ENCODE peak calls at places on chromosomes 5 and 9, in eight cellular contexts. C, E, F, J, G, S, W and R are unnamed samples. For H3K4me1, the result is how much of the 10 kb centered on the place peaks cover.

GRCh38 chr9:31588010-31588409 is 796.4 kb upstream of the ACO1 start:
- DNase-seq in C (no peak), E (no peak), F (no peak), J (no peak), G (no peak), S (no peak), W (no peak), R (no peak)

GRCh38 chr9:101477736-101478135 is 42.2 kb upstream of the ALDOB start:
- DNase-seq in C (peak), E (peak), F (no peak), J (no peak), G (no peak), S (no peak), W (no peak), R (no peak)

GRCh38 chr5:19853616-19854240 is 134.3 kb downstream of the CDH18 start:
- DNase-seq in C (no peak), E (peak), F (no peak), J (no peak), G (no peak), S (no peak), W (no peak), R (no peak)

GRCh38 chr9:134489621-134490380 is 151.8 kb upstream of the COL5A1 start:
- DNase-seq in C (no peak), E (no peak), F (no peak), J (no peak), G (no peak), S (no peak), W (no peak), R (peak)

GRCh38 chr5:148179234-148179824 is 11.0 kb downstream of the SPINK14 start:
- DNase-seq in C (peak), E (peak), F (peak), J (no peak), G (no peak), S (peak), W (no peak), R (no peak)

GRCh38 chr5:15646351-15646750 is 146.4 kb downstream of the FBXL7 start:
- DNase-seq in C (no peak), E (peak), F (no peak), J (no peak), G (no peak), S (no peak), W (no peak), R (no peak)

GRCh38 chr5:96522635-96523355 is 89.7 kb upstream of the PCSK1 start:
- DNase-seq in C (no peak), E (no peak), F (no peak), J (no peak), G (no peak), S (no peak), W (no peak), R (no peak)

GRCh38 chr9:116115731-116116353 is 37.7 kb upstream of the PAPPA start:
- DNase-seq in C (no peak), E (peak), F (no peak), J (no peak), G (no peak), S (no peak), W (no peak), R (no peak)

GRCh38 chr5:59020611-59021285 is 437.9 kb downstream of the RAB3C start:
- DNase-seq in C (no peak), E (no peak), F (no peak), J (no peak), G (no peak), S (no peak), W (no peak), R (no peak)

GRCh38 chr5:112586596-112587062 is 151.1 kb upstream of the APC start:
- DNase-seq in C (no peak), E (no peak), F (no peak), J (no peak), G (no peak), S (no peak), W (no peak), R (no peak)

GRCh38 chr9:137313326-137313920 is 11.4 kb upstream of the NRARP start:
- DNase-seq in C (no peak), E (no peak), F (no peak), J (peak), G (no peak), S (no peak), W (no peak), R (peak)

GRCh38 chr5:9313751-9314150 is 232.1 kb downstream of the SEMA5A start:
- DNase-seq in C (no peak), E (no peak), F (no peak), J (no peak), G (no peak), S (no peak), W (no peak), R (no peak)

GRCh38 chr9:23447166-23447565 is 378.9 kb downstream of the ELAVL2 start:
- DNase-seq in C (no peak), E (no peak), F (no peak), J (no peak), G (no peak), S (no peak), W (no peak), R (no peak)

GRCh38 chr9:114693248-114693895 is 11.4 kb upstream of the TEX48 start:
- DNase-seq in C (no peak), E (no peak), F (no peak), J (no peak), G (no peak), S (no peak), W (no peak), R (no peak)

GRCh38 chr9:893843-894420 is 52.4 kb downstream of the DMRT1 start:
- DNase-seq in C (peak), E (peak), F (peak), J (no peak), G (peak), S (no peak), W (peak), R (no peak)

GRCh38 chr5:146409081-146409671 is 38.0 kb upstream of the TCERG1 start:
- DNase-seq in C (no peak), E (peak), F (no peak), J (no peak), G (no peak), S (no peak), W (no peak), R (no peak)

GRCh38 chr5:142725231-142726187 is 39.6 kb upstream of the FGF1 start:
- DNase-seq in C (no peak), E (peak), F (no peak), J (no peak), G (no peak), S (peak), W (no peak), R (no peak)

GRCh38 chr5:66889524-66889923 is 293.3 kb downstream of the MAST4 start:
- DNase-seq in C (no peak), E (no peak), F (no peak), J (no peak), G (no peak), S (no peak), W (no peak), R (no peak)

GRCh38 chr9:115234094-115234493 is 116.1 kb upstream of the TNC start:
- DNase-seq in C (no peak), E (peak), F (no peak), J (no peak), G (no peak), S (peak), W (no peak), R (no peak)

DNA sequence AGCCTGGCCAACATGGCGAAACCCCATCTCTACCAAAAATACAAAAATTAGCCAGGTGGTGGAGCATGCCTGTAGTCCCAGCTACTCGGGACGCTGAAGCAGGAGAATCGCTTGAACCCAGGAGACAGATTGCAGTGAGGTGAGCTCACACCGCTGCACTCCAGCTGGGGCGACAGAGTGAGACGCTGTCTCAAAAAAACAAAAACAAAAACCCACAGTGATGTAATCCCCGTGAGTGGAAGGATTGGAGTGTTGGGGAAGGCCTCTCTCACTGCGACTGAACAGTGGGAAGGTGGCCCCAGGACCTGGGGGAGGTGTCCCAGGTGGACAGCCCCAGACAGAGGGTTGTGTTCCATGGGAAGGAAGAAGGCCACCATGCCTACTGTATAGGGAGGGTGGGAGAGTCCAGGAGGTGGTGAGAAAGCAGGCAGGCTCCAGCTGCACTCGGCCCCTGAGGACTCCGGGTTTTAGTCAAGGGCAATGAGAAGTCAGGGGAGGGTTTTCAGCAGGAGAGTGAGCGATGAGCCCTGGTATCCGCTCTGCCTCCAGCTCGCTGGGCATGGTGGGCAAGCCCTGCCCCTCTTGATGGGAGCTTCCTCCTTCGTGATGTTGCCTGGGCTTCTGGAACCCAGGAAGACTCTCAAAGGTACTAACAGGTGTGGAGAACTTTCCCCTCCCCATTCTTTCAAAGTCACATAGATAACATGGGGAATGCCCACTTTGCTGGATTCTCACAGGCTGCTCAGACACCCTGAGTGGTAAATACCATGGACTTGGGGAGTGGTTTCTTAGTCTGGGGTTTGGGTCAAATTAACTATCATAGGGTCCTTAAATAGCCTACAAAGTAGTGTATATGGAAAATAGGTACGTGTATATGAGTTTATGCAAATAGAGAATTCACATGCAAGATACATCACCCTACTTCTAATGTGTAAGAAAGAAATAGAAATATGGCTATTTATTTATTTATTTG is 74.7 kb downstream of the PPARGC1B start:
- DNase-seq in C (no peak), E (no peak), F (no peak), J (no peak), G (no peak), S (no peak), W (no peak), R (no peak)
- H3K4me1 ChIP-seq in C (under half), E (under half), F (under half), J (half or more), G (half or more), S (under half), W (under half), R (under half)

GRCh38 chr5:114417519-114417918 is 55.6 kb downstream of the KCNN2 start:
- DNase-seq in C (no peak), E (no peak), F (no peak), J (no peak), G (no peak), S (no peak), W (no peak), R (no peak)

GRCh38 chr5:114419941-114420340 is 58.1 kb downstream of the KCNN2 start:
- DNase-seq in C (no peak), E (peak), F (no peak), J (no peak), G (no peak), S (no peak), W (no peak), R (no peak)

GRCh38 chr5:114418546-114419388 is 56.9 kb downstream of the KCNN2 start:
- DNase-seq in C (no peak), E (no peak), F (peak), J (no peak), G (no peak), S (no peak), W (no peak), R (no peak)

GRCh38 chr5:114412509-114413171 is 50.8 kb downstream of the KCNN2 start:
- DNase-seq in C (no peak), E (peak), F (no peak), J (no peak), G (no peak), S (peak), W (no peak), R (no peak)

DNA sequence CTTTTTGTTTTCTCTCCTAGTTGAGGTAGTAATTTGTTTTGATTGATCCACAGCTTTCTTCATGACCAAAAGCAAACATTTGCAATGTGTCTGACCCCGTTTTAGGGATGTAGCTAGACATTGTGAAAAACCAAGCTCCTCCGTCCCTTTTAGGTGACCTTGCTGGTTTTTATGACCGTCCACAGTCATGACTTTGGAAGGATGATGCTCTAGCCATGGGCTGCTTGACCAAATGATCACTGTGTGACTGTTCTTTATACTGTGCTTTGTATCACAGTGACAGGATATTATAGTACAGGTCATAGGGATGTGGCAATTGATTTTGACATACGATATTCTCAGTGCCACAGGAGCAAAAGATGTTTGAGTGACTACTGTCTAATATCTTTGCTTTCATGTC is 54.4 kb downstream of the KCNN2 start:
- DNase-seq in C (no peak), E (no peak), F (no peak), J (no peak), G (no peak), S (no peak), W (no peak), R (no peak)
- H3K4me1 ChIP-seq in C (under half), E (under half), F (under half), J (under half), G (under half), S (under half), W (under half), R (under half)

GRCh38 chr9:113148377-113148715 is 2.5 kb upstream of the SLC31A2 start:
- DNase-seq in C (no peak), E (no peak), F (no peak), J (no peak), G (no peak), S (no peak), W (no peak), R (no peak)
- H3K4me1 ChIP-seq in C (under half), E (under half), F (under half), J (under half), G (under half), S (under half), W (under half), R (under half)

DNA sequence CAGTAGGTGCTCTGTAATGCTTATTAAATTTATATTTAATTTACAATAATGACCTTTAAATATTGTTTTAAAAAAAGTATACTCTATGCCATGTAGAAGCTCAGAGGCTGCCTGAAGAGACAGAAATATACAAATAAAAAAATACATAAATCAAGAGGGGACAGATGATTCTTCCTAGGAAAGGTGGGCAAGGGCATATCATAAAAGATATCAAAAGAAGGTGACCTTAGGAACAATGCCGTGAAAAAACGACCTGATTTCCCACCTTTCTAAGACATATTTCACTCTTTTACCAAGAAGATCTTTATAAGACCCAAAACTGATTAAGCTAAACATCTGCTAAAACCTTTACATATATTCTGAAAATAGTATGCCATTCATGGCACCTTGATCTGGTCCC is 128.9 kb downstream of the NFIB start:
- DNase-seq in C (no peak), E (no peak), F (no peak), J (no peak), G (no peak), S (no peak), W (no peak), R (no peak)
- H3K4me1 ChIP-seq in C (under half), E (under half), F (under half), J (half or more), G (under half), S (under half), W (under half), R (under half)

DNA sequence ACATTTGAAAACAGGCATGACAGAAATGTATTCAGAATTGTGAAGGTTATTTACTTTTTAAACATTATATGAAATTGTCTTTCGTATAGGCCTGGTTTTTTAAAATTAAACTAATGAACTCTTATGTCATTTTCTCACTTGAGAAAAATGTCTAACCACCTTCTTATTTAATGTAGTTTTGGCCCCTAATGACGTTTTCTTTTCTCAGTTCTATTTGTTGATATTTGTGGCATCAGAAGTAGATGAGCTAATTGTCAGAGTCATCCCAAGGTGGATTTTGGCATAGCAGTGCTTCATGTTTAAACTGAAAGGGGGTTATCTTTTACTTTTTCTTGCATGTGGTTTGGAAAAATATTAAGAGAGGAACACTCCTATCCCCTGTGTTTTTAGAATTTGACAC is 28.2 kb downstream of the TGFBR1 start:
- DNase-seq in C (no peak), E (no peak), F (no peak), J (no peak), G (no peak), S (no peak), W (no peak), R (no peak)
- H3K4me1 ChIP-seq in C (under half), E (under half), F (half or more), J (under half), G (under half), S (under half), W (half or more), R (under half)

GRCh38 chr9:71884005-71884404 is 27.0 kb downstream of the ABHD17B start:
- DNase-seq in C (no peak), E (no peak), F (no peak), J (no peak), G (no peak), S (no peak), W (no peak), R (no peak)
- H3K4me1 ChIP-seq in C (under half), E (under half), F (under half), J (under half), G (under half), S (under half), W (under half), R (under half)

GRCh38 chr5:14166437-14166836 is 23.3 kb downstream of the TRIO start:
- DNase-seq in C (no peak), E (peak), F (no peak), J (no peak), G (no peak), S (no peak), W (no peak), R (no peak)

GRCh38 chr5:14161825-14162556 is 18.8 kb downstream of the TRIO start:
- DNase-seq in C (no peak), E (no peak), F (no peak), J (no peak), G (no peak), S (no peak), W (no peak), R (no peak)

GRCh38 chr5:14165375-14166091 is 22.4 kb downstream of the TRIO start:
- DNase-seq in C (no peak), E (peak), F (no peak), J (no peak), G (no peak), S (peak), W (no peak), R (no peak)

GRCh38 chr5:14164764-14165163 is 21.6 kb downstream of the TRIO start:
- DNase-seq in C (no peak), E (peak), F (no peak), J (no peak), G (no peak), S (no peak), W (no peak), R (no peak)

GRCh38 chr5:14164164-14164720 is 21.1 kb downstream of the TRIO start:
- DNase-seq in C (no peak), E (no peak), F (no peak), J (no peak), G (no peak), S (no peak), W (no peak), R (no peak)
- H3K4me1 ChIP-seq in C (under half), E (half or more), F (under half), J (half or more), G (half or more), S (half or more), W (under half), R (under half)

DNA sequence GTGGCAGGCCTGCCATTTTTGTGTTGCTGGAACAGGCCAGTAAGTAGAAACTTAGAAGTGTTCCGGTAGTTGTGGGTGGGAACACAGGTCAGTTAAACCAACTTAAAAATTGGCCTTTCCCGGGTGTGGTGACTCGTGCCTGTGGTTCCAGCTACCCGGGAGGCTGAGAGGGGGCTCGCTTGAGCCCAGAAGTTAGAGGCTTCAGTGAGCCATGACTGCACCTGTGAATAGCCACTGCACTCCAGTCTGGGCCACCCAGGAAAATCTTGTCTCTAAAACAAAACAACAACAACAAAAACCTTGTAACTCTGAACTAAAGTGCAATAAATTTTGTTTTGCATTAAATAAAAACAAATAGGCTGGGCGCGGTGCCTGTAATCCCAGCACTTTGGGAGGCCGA is 1.4 kb upstream of the NHP2 start:
- DNase-seq in C (no peak), E (no peak), F (peak), J (no peak), G (no peak), S (no peak), W (no peak), R (no peak)
- H3K4me1 ChIP-seq in C (under half), E (under half), F (under half), J (under half), G (under half), S (under half), W (under half), R (under half)

DNA sequence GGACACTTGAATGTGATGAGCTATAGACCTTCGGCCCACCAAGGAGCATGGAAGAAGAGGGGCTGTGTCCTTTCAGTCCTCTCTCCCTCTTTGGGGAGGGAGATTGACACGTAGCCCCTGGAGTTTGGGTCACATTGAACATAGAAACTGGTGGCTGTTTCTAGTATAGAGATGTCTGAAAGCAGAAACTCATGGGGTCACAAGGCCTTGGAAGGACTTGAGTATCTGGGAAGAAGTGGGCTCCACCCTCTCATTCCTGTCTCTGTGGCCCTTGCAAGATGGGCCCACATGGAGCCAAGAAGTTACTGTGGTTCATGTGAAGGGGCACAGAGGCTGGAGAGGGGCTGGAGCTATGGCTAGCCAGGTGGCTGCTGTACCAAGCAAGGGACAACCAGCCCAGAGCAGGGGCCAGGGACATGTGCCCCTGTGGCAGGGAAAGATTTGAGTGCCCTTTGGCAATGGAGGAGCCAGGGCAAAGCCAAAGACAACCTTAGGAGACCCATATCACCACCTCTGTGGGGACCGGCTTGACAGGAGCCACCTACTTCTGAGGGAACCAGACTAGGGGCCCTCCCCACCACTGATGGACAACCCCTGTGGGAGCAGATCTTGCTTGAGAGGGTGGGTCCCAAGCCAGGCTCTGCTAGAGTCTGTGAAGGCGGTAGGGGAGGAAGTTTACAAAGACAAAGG is 12.8 kb upstream of the ANGPTL2 start:
- DNase-seq in C (no peak), E (no peak), F (no peak), J (no peak), G (no peak), S (no peak), W (no peak), R (peak)
- H3K4me1 ChIP-seq in C (under half), E (under half), F (under half), J (half or more), G (half or more), S (under half), W (under half), R (under half)

GRCh38 chr5:134124289-134125194 is 10.1 kb downstream of the TCF7 start:
- DNase-seq in C (no peak), E (peak), F (no peak), J (no peak), G (no peak), S (no peak), W (no peak), R (no peak)
- H3K4me1 ChIP-seq in C (under half), E (under half), F (under half), J (half or more), G (under half), S (under half), W (half or more), R (under half)